ENCODE peak calls at places on chromosomes 3 and 15, in seven cellular contexts. I, R, J, U, L, D and E are unnamed samples.

GRCh38 chr3:65785065-65785645 is 253.6 kb downstream of the MAGI1 start:
- DNase-seq in I (peak; percentile 9), R (peak; percentile 79), J (peak; percentile 5), U (no peak), L (peak; percentile 12), D (peak; percentile 72), E (peak; percentile 50)

GRCh38 chr3:174170248-174170647 is 688.9 kb upstream of the NAALADL2 start:
- DNase-seq in I (no peak), R (no peak), J (no peak), U (no peak), L (no peak), D (no peak), E (no peak)

GRCh38 chr15:64622410-64623260 is 152.8 kb downstream of the RBPMS2 start:
- DNase-seq in I (no peak), R (no peak), J (no peak), U (peak; percentile 37), L (no peak), D (no peak), E (no peak)

GRCh38 chr3:134373942-134374790 is at the start of gene AMOTL2:
- DNase-seq in I (peak; percentile 94), R (peak; percentile 98), J (peak; percentile 90), U (no peak), L (peak; percentile 67), D (peak; percentile 98), E (peak; percentile 78)

GRCh38 chr15:42270996-42271395 is 2.0 kb upstream of the GANC start:
- DNase-seq in I (no peak), R (no peak), J (no peak), U (no peak), L (no peak), D (no peak), E (no peak)

GRCh38 chr15:64703632-64703959 is 71.8 kb downstream of the RBPMS2 start:
- DNase-seq in I (no peak), R (no peak), J (peak; percentile 30), U (no peak), L (no peak), D (no peak), E (no peak)

GRCh38 chr15:93027413-93027812 is 61.6 kb downstream of the RGMA start:
- DNase-seq in I (no peak), R (peak; percentile 28), J (no peak), U (no peak), L (no peak), D (no peak), E (no peak)

GRCh38 chr3:133097214-133097613 is 59.0 kb downstream of the TMEM108 start:
- DNase-seq in I (peak; percentile 32), R (peak; percentile 71), J (no peak), U (no peak), L (no peak), D (no peak), E (no peak)

GRCh38 chr15:27894645-27895044 is 204.5 kb downstream of the OCA2 start:
- DNase-seq in I (no peak), R (no peak), J (no peak), U (no peak), L (no peak), D (no peak), E (no peak)
- H3K9me3 ChIP-seq in I (peaks cover 31% of the 10 kb centered on the region), R (no peaks in the 10 kb centered on the region), J (no peaks in the 10 kb centered on the region), U (no peaks in the 10 kb centered on the region), L (peaks cover 8% of the 10 kb centered on the region), D (peaks cover 4% of the 10 kb centered on the region), E (no peaks in the 10 kb centered on the region)

GRCh38 chr15:31236184-31237041 is 90.2 kb upstream of the KLF13 start:
- DNase-seq in I (peak; percentile 63), R (peak; percentile 98), J (peak; percentile 93), U (no peak), L (no peak), D (no peak), E (no peak)

GRCh38 chr15:31238369-31238768 is 88.3 kb upstream of the KLF13 start:
- DNase-seq in I (no peak), R (no peak), J (no peak), U (no peak), L (no peak), D (no peak), E (no peak)

GRCh38 chr15:31238906-31239305 is 87.7 kb upstream of the KLF13 start:
- DNase-seq in I (no peak), R (no peak), J (no peak), U (no peak), L (no peak), D (no peak), E (no peak)

GRCh38 chr15:31235298-31236183 is 91.1 kb upstream of the KLF13 start:
- DNase-seq in I (no peak), R (peak; percentile 75), J (no peak), U (no peak), L (no peak), D (no peak), E (no peak)

DNA sequence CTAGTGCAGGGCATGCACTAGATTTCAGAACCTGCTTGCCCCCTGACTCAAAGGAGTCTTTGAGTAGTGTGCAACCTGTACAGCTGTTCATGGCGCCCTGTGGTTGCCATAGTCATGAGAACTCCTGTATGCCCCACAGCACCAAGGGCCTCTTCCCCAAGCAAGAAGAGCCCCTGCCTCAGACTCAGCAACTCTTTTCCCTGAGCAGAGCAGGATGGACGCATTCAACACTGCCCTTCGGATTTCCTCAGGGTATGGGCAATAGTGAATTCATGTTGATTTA is 89.7 kb upstream of the KLF13 start:
- DNase-seq in I (no peak), R (no peak), J (no peak), U (no peak), L (no peak), D (no peak), E (no peak)
- H3K27ac ChIP-seq in I (no peak overlapping the region), R (peak overlapping the region; percentile 6), J (peak overlapping the region; percentile 89), U (no peak overlapping the region), L (no peak overlapping the region), D (no peak overlapping the region), E (no peak overlapping the region)

GRCh38 chr3:177317247-177317646 is 120.0 kb upstream of the TBL1XR1 start:
- DNase-seq in I (no peak), R (no peak), J (no peak), U (no peak), L (no peak), D (no peak), E (no peak)

GRCh38 chr3:177308911-177309310 is 111.6 kb upstream of the TBL1XR1 start:
- DNase-seq in I (no peak), R (no peak), J (no peak), U (no peak), L (no peak), D (no peak), E (no peak)

GRCh38 chr3:177307391-177307790 is 110.1 kb upstream of the TBL1XR1 start:
- DNase-seq in I (no peak), R (no peak), J (no peak), U (no peak), L (no peak), D (no peak), E (no peak)

GRCh38 chr3:177314897-177315296 is 117.6 kb upstream of the TBL1XR1 start:
- DNase-seq in I (no peak), R (no peak), J (no peak), U (no peak), L (no peak), D (no peak), E (no peak)

DNA sequence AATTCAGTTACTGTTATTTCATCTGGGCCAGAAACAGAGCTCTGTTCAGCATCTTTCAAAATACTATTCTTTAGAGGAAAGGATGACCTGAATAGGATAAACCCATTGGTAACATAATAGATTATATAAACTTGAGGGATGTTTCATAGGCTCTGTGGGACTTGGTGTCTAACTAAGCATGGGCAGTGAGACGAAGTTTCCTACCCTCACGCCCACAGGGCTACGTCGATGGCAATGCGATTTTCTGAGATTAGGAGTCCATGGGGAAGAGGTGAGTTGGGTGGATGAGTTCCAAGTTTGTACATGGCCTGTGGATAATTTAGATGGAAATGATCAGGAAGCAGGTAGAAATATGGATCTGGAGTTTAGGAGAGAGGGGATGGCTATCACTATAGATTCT is 115.2 kb upstream of the TBL1XR1 start:
- DNase-seq in I (no peak), R (no peak), J (no peak), U (no peak), L (no peak), D (no peak), E (no peak)
- H3K9me3 ChIP-seq in I (peaks cover 4% of the 10 kb centered on the region), R (no peaks in the 10 kb centered on the region), J (no peaks in the 10 kb centered on the region), U (no peaks in the 10 kb centered on the region), L (peaks cover 8% of the 10 kb centered on the region), D (no peaks in the 10 kb centered on the region), E (peaks cover 6% of the 10 kb centered on the region)

DNA sequence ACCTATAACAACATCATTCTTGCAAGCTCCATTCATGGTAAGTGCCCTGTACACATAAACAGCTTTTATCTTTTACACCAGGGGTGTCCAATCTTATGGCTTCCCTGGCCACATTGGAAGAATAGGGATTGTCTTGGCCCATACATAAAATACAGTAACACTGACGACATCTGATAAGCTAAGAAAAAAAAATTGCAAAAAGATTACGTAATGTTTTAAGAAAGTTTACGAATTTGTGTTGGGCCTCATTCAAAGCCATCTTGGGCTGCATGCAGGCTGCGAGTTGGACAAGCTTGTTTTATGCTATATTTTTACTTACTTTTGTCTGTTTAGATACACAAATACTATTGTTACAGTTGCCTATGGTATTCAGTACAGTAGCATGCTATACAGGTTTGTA is 31.6 kb downstream of the ZNF654 start:
- DNase-seq in I (no peak), R (no peak), J (no peak), U (no peak), L (no peak), D (no peak), E (no peak)
- H3K27ac ChIP-seq in I (no peak overlapping the region), R (no peak overlapping the region), J (no peak overlapping the region), U (no peak overlapping the region), L (no peak overlapping the region), D (no peak overlapping the region), E (no peak overlapping the region)